ENCODE peak calls at places on chromosomes 12 and 14, in four cellular contexts. One of them, this sample, is unnamed.

GRCh38 chr12:112309797-112310196 is 72.4 kb downstream of the HECTD4 start:
- DNase-seq in NCI-H2227 treated with DMSO at 0.1 percent for 48 hours: no peak
- DNase-seq in SW480: no peak
- DNase-seq in left colon: no peak
- DNase-seq in this sample: no peak

GRCh38 chr12:57201219-57201618 is 15.4 kb upstream of the NXPH4 start:
- DNase-seq in left colon: no peak
- DNase-seq in NCI-H2227 treated with DMSO at 0.1 percent for 48 hours: no peak
- DNase-seq in SW480: no peak
- DNase-seq in this sample: no peak

GRCh38 chr12:67434653-67435375 is 165.7 kb downstream of the CAND1 start:
- DNase-seq in NCI-H2227 treated with DMSO at 0.1 percent for 48 hours: no peak
- DNase-seq in SW480: peak
- DNase-seq in left colon: no peak
- DNase-seq in this sample: no peak

GRCh38 chr12:88820012-88820411 is 239.7 kb upstream of the KITLG start:
- DNase-seq in NCI-H2227 treated with DMSO at 0.1 percent for 48 hours: no peak
- DNase-seq in left colon: no peak
- DNase-seq in SW480: no peak
- DNase-seq in this sample: no peak

GRCh38 chr12:11746024-11746771 is 96.7 kb downstream of the ETV6 start:
- DNase-seq in SW480: no peak
- DNase-seq in NCI-H2227 treated with DMSO at 0.1 percent for 48 hours: no peak
- DNase-seq in left colon: no peak
- DNase-seq in this sample: no peak

GRCh38 chr12:122527478-122527944 is 462 bp downstream of the KNTC1 start:
- DNase-seq in left colon: peak
- DNase-seq in NCI-H2227 treated with DMSO at 0.1 percent for 48 hours: no peak
- DNase-seq in SW480: peak
- DNase-seq in this sample: peak

GRCh38 chr14:52918486-52918885 is 32.4 kb downstream of the FERMT2 start:
- DNase-seq in NCI-H2227 treated with DMSO at 0.1 percent for 48 hours: no peak
- DNase-seq in SW480: no peak
- DNase-seq in left colon: no peak
- DNase-seq in this sample: no peak

GRCh38 chr14:65864993-65865392 is 452.5 kb downstream of the FUT8 start:
- DNase-seq in left colon: no peak
- DNase-seq in NCI-H2227 treated with DMSO at 0.1 percent for 48 hours: no peak
- DNase-seq in SW480: no peak
- DNase-seq in this sample: no peak

GRCh38 chr12:75550401-75550851 is 39.0 kb upstream of the KRR1 start:
- DNase-seq in NCI-H2227 treated with DMSO at 0.1 percent for 48 hours: no peak
- DNase-seq in SW480: no peak
- DNase-seq in left colon: no peak
- DNase-seq in this sample: no peak

This sample was measured in Caco-2.